ENCODE peak calls at places on chromosomes 11 and 22, in eight cellular contexts. One of them, this sample, is unnamed.

GRCh38 chr11:18471995-18472394 is 16.3 kb downstream of the LDHAL6A start:
- DNase-seq in fibroblast of lung: no peak
- DNase-seq in CD8-positive, alpha-beta T cell: no peak
- DNase-seq in anterior cingulate cortex: no peak
- DNase-seq in Peyer's patch: no peak
- DNase-seq in AG08396: no peak
- DNase-seq in NCI-H1092: no peak
- DNase-seq in HuH-7.5: no peak
- DNase-seq in this sample: no peak

GRCh38 chr22:33521879-33522665 is 398.2 kb downstream of the LARGE1 start:
- DNase-seq in fibroblast of lung: no peak
- DNase-seq in CD8-positive, alpha-beta T cell: no peak
- DNase-seq in anterior cingulate cortex: no peak
- DNase-seq in Peyer's patch: no peak
- DNase-seq in AG08396: no peak
- DNase-seq in NCI-H1092: no peak
- DNase-seq in HuH-7.5: no peak
- DNase-seq in this sample: no peak

GRCh38 chr22:26585104-26585790 is 4.7 kb downstream of the TPST2 start:
- DNase-seq in fibroblast of lung: peak; percentile 80
- DNase-seq in CD8-positive, alpha-beta T cell: no peak
- DNase-seq in anterior cingulate cortex: peak; percentile 6
- DNase-seq in Peyer's patch: no peak
- DNase-seq in AG08396: peak; percentile 63
- DNase-seq in NCI-H1092: no peak
- DNase-seq in HuH-7.5: no peak
- DNase-seq in this sample: no peak

GRCh38 chr22:47595122-47595521 is 832.7 kb downstream of the TBC1D22A start:
- DNase-seq in fibroblast of lung: no peak
- DNase-seq in CD8-positive, alpha-beta T cell: no peak
- DNase-seq in anterior cingulate cortex: no peak
- DNase-seq in Peyer's patch: no peak
- DNase-seq in AG08396: no peak
- DNase-seq in NCI-H1092: no peak
- DNase-seq in HuH-7.5: no peak
- DNase-seq in this sample: no peak

GRCh38 chr11:95904009-95904650 is 19.8 kb downstream of the MTMR2 start:
- DNase-seq in fibroblast of lung: no peak
- DNase-seq in CD8-positive, alpha-beta T cell: no peak
- DNase-seq in anterior cingulate cortex: no peak
- DNase-seq in Peyer's patch: no peak
- DNase-seq in AG08396: no peak
- DNase-seq in NCI-H1092: no peak
- DNase-seq in HuH-7.5: no peak
- DNase-seq in this sample: no peak

GRCh38 chr11:38446336-38446735 is 1848.3 kb upstream of the RAG2 start:
- DNase-seq in fibroblast of lung: no peak
- DNase-seq in CD8-positive, alpha-beta T cell: no peak
- DNase-seq in anterior cingulate cortex: no peak
- DNase-seq in Peyer's patch: no peak
- DNase-seq in AG08396: no peak
- DNase-seq in NCI-H1092: no peak
- DNase-seq in HuH-7.5: no peak
- DNase-seq in this sample: no peak

GRCh38 chr11:72058416-72059034 is 21.8 kb downstream of the NUMA1 start:
- DNase-seq in fibroblast of lung: peak; percentile 47
- DNase-seq in CD8-positive, alpha-beta T cell: no peak
- DNase-seq in anterior cingulate cortex: no peak
- DNase-seq in Peyer's patch: no peak
- DNase-seq in AG08396: no peak
- DNase-seq in NCI-H1092: no peak
- DNase-seq in HuH-7.5: no peak
- DNase-seq in this sample: no peak

GRCh38 chr22:19291218-19291579 is 320 bp downstream of the CLTCL1 start:
- DNase-seq in fibroblast of lung: no peak
- DNase-seq in CD8-positive, alpha-beta T cell: peak; percentile 4
- DNase-seq in anterior cingulate cortex: no peak
- DNase-seq in Peyer's patch: peak; percentile 63
- DNase-seq in AG08396: peak; percentile 50
- DNase-seq in NCI-H1092: no peak
- DNase-seq in HuH-7.5: no peak
- DNase-seq in this sample: no peak

GRCh38 chr11:35098850-35099249 is 40.1 kb upstream of the CD44 start:
- DNase-seq in fibroblast of lung: no peak
- DNase-seq in CD8-positive, alpha-beta T cell: no peak
- DNase-seq in anterior cingulate cortex: no peak
- DNase-seq in Peyer's patch: no peak
- DNase-seq in AG08396: no peak
- DNase-seq in NCI-H1092: no peak
- DNase-seq in HuH-7.5: no peak
- DNase-seq in this sample: no peak

GRCh38 chr11:123246749-123247497 is 51.9 kb upstream of the CLMP start:
- DNase-seq in fibroblast of lung: peak; percentile 85
- DNase-seq in CD8-positive, alpha-beta T cell: peak; percentile 68
- DNase-seq in anterior cingulate cortex: peak; percentile 79
- DNase-seq in Peyer's patch: peak; percentile 81
- DNase-seq in AG08396: peak; percentile 82
- DNase-seq in NCI-H1092: peak; percentile 75
- DNase-seq in HuH-7.5: peak; percentile 33
- DNase-seq in this sample: peak; percentile 84

GRCh38 chr22:37233751-37234631 is 10.1 kb downstream of the RAC2 start:
- DNase-seq in fibroblast of lung: no peak
- DNase-seq in CD8-positive, alpha-beta T cell: no peak
- DNase-seq in anterior cingulate cortex: no peak
- DNase-seq in Peyer's patch: no peak
- DNase-seq in AG08396: no peak
- DNase-seq in NCI-H1092: no peak
- DNase-seq in HuH-7.5: no peak
- DNase-seq in this sample: no peak

GRCh38 chr11:65065898-65066297 is 7.5 kb upstream of the NAALADL1 start:
- DNase-seq in fibroblast of lung: no peak
- DNase-seq in CD8-positive, alpha-beta T cell: no peak
- DNase-seq in anterior cingulate cortex: no peak
- DNase-seq in Peyer's patch: no peak
- DNase-seq in AG08396: no peak
- DNase-seq in NCI-H1092: no peak
- DNase-seq in HuH-7.5: no peak
- DNase-seq in this sample: no peak

GRCh38 chr11:130601141-130601540 is 152.7 kb downstream of the ADAMTS15 start:
- DNase-seq in fibroblast of lung: peak; percentile 93
- DNase-seq in CD8-positive, alpha-beta T cell: no peak
- DNase-seq in anterior cingulate cortex: peak; percentile 34
- DNase-seq in Peyer's patch: no peak
- DNase-seq in AG08396: peak; percentile 88
- DNase-seq in NCI-H1092: no peak
- DNase-seq in HuH-7.5: no peak
- DNase-seq in this sample: no peak

GRCh38 chr11:131157678-131158077 is 212.7 kb upstream of the NTM start:
- DNase-seq in fibroblast of lung: no peak
- DNase-seq in CD8-positive, alpha-beta T cell: no peak
- DNase-seq in anterior cingulate cortex: no peak
- DNase-seq in Peyer's patch: no peak
- DNase-seq in AG08396: no peak
- DNase-seq in NCI-H1092: no peak
- DNase-seq in HuH-7.5: no peak
- DNase-seq in this sample: no peak

GRCh38 chr22:45844949-45845613 is 131.9 kb downstream of the WNT7B start:
- DNase-seq in fibroblast of lung: no peak
- DNase-seq in CD8-positive, alpha-beta T cell: no peak
- DNase-seq in anterior cingulate cortex: peak; percentile 27
- DNase-seq in Peyer's patch: no peak
- DNase-seq in AG08396: no peak
- DNase-seq in NCI-H1092: no peak
- DNase-seq in HuH-7.5: no peak
- DNase-seq in this sample: no peak

GRCh38 chr22:49975543-49976389 is 15.2 kb downstream of the PIM3 start:
- DNase-seq in fibroblast of lung: no peak
- DNase-seq in CD8-positive, alpha-beta T cell: no peak
- DNase-seq in anterior cingulate cortex: no peak
- DNase-seq in Peyer's patch: peak; percentile 53
- DNase-seq in AG08396: no peak
- DNase-seq in NCI-H1092: no peak
- DNase-seq in HuH-7.5: no peak
- DNase-seq in this sample: no peak

GRCh38 chr11:131422491-131422890 is 52.1 kb downstream of the NTM start:
- DNase-seq in fibroblast of lung: no peak
- DNase-seq in CD8-positive, alpha-beta T cell: no peak
- DNase-seq in anterior cingulate cortex: no peak
- DNase-seq in Peyer's patch: no peak
- DNase-seq in AG08396: no peak
- DNase-seq in NCI-H1092: no peak
- DNase-seq in HuH-7.5: no peak
- DNase-seq in this sample: no peak

GRCh38 chr11:83014951-83015350 is 56.7 kb downstream of the RAB30 start:
- DNase-seq in fibroblast of lung: no peak
- DNase-seq in CD8-positive, alpha-beta T cell: no peak
- DNase-seq in anterior cingulate cortex: no peak
- DNase-seq in Peyer's patch: no peak
- DNase-seq in AG08396: no peak
- DNase-seq in NCI-H1092: no peak
- DNase-seq in HuH-7.5: no peak
- DNase-seq in this sample: no peak

GRCh38 chr11:33435201-33435600 is 178.0 kb downstream of the HIPK3 start:
- DNase-seq in fibroblast of lung: no peak
- DNase-seq in CD8-positive, alpha-beta T cell: no peak
- DNase-seq in anterior cingulate cortex: no peak
- DNase-seq in Peyer's patch: no peak
- DNase-seq in AG08396: no peak
- DNase-seq in NCI-H1092: no peak
- DNase-seq in HuH-7.5: no peak
- DNase-seq in this sample: no peak

GRCh38 chr11:77188912-77189491 is 61.0 kb downstream of the MYO7A start:
- DNase-seq in fibroblast of lung: no peak
- DNase-seq in CD8-positive, alpha-beta T cell: no peak
- DNase-seq in anterior cingulate cortex: no peak
- DNase-seq in Peyer's patch: peak; percentile 64
- DNase-seq in AG08396: no peak
- DNase-seq in NCI-H1092: no peak
- DNase-seq in HuH-7.5: no peak
- DNase-seq in this sample: no peak

GRCh38 chr22:38290347-38290746 is 17.5 kb upstream of the TMEM184B start:
- DNase-seq in fibroblast of lung: no peak
- DNase-seq in CD8-positive, alpha-beta T cell: no peak
- DNase-seq in anterior cingulate cortex: no peak
- DNase-seq in Peyer's patch: peak; percentile 61
- DNase-seq in AG08396: no peak
- DNase-seq in NCI-H1092: no peak
- DNase-seq in HuH-7.5: no peak
- DNase-seq in this sample: no peak

GRCh38 chr11:66035653-66036333 is 9.5 kb upstream of the CATSPER1 start:
- DNase-seq in fibroblast of lung: no peak
- DNase-seq in CD8-positive, alpha-beta T cell: no peak
- DNase-seq in anterior cingulate cortex: no peak
- DNase-seq in Peyer's patch: no peak
- DNase-seq in AG08396: no peak
- DNase-seq in NCI-H1092: no peak
- DNase-seq in HuH-7.5: no peak
- DNase-seq in this sample: no peak

GRCh38 chr11:46555269-46556054 is 38.4 kb downstream of the AMBRA1 start:
- DNase-seq in fibroblast of lung: peak; percentile 12
- DNase-seq in CD8-positive, alpha-beta T cell: no peak
- DNase-seq in anterior cingulate cortex: no peak
- DNase-seq in Peyer's patch: no peak
- DNase-seq in AG08396: no peak
- DNase-seq in NCI-H1092: no peak
- DNase-seq in HuH-7.5: no peak
- DNase-seq in this sample: no peak

GRCh38 chr11:77213029-77213579 is 85.1 kb downstream of the MYO7A start:
- DNase-seq in fibroblast of lung: no peak
- DNase-seq in CD8-positive, alpha-beta T cell: no peak
- DNase-seq in anterior cingulate cortex: no peak
- DNase-seq in Peyer's patch: no peak
- DNase-seq in AG08396: no peak
- DNase-seq in NCI-H1092: no peak
- DNase-seq in HuH-7.5: no peak
- DNase-seq in this sample: no peak

GRCh38 chr22:17769013-17769715 is 5.1 kb downstream of the BID start:
- DNase-seq in fibroblast of lung: no peak
- DNase-seq in CD8-positive, alpha-beta T cell: no peak
- DNase-seq in anterior cingulate cortex: no peak
- DNase-seq in Peyer's patch: peak; percentile 43
- DNase-seq in AG08396: no peak
- DNase-seq in NCI-H1092: no peak
- DNase-seq in HuH-7.5: no peak
- DNase-seq in this sample: no peak

GRCh38 chr11:133919330-133920108 is 37.2 kb downstream of the IGSF9B start:
- DNase-seq in fibroblast of lung: no peak
- DNase-seq in CD8-positive, alpha-beta T cell: no peak
- DNase-seq in anterior cingulate cortex: no peak
- DNase-seq in Peyer's patch: no peak
- DNase-seq in AG08396: no peak
- DNase-seq in NCI-H1092: no peak
- DNase-seq in HuH-7.5: no peak
- DNase-seq in this sample: no peak

GRCh38 chr11:73154178-73154577 is 12.1 kb upstream of the FCHSD2 start:
- DNase-seq in fibroblast of lung: no peak
- DNase-seq in CD8-positive, alpha-beta T cell: no peak
- DNase-seq in anterior cingulate cortex: peak; percentile 14
- DNase-seq in Peyer's patch: no peak
- DNase-seq in AG08396: no peak
- DNase-seq in NCI-H1092: no peak
- DNase-seq in HuH-7.5: no peak
- DNase-seq in this sample: no peak

GRCh38 chr11:64971421-64972233 is at the start of gene MAJIN:
- DNase-seq in fibroblast of lung: peak; percentile 69
- DNase-seq in CD8-positive, alpha-beta T cell: peak; percentile 65
- DNase-seq in anterior cingulate cortex: peak; percentile 65
- DNase-seq in Peyer's patch: peak; percentile 87
- DNase-seq in AG08396: peak; percentile 93
- DNase-seq in NCI-H1092: no peak
- DNase-seq in HuH-7.5: no peak
- DNase-seq in this sample: peak; percentile 89

GRCh38 chr11:14972581-14973490 is 685 bp upstream of the CALCA start:
- DNase-seq in fibroblast of lung: no peak
- DNase-seq in CD8-positive, alpha-beta T cell: no peak
- DNase-seq in anterior cingulate cortex: no peak
- DNase-seq in Peyer's patch: no peak
- DNase-seq in AG08396: no peak
- DNase-seq in NCI-H1092: peak; percentile 78
- DNase-seq in HuH-7.5: no peak
- DNase-seq in this sample: no peak

GRCh38 chr11:2982214-2982613 is 9.9 kb downstream of the NAP1L4 start:
- DNase-seq in fibroblast of lung: peak; percentile 21
- DNase-seq in CD8-positive, alpha-beta T cell: no peak
- DNase-seq in anterior cingulate cortex: no peak
- DNase-seq in Peyer's patch: no peak
- DNase-seq in AG08396: no peak
- DNase-seq in NCI-H1092: no peak
- DNase-seq in HuH-7.5: no peak
- DNase-seq in this sample: no peak

GRCh38 chr11:87394924-87395323 is 357.2 kb downstream of the TMEM135 start:
- DNase-seq in fibroblast of lung: no peak
- DNase-seq in CD8-positive, alpha-beta T cell: no peak
- DNase-seq in anterior cingulate cortex: no peak
- DNase-seq in Peyer's patch: no peak
- DNase-seq in AG08396: no peak
- DNase-seq in NCI-H1092: no peak
- DNase-seq in HuH-7.5: no peak
- DNase-seq in this sample: no peak

GRCh38 chr11:18844753-18845367 is 53.3 kb upstream of the PTPN5 start:
- DNase-seq in fibroblast of lung: peak; percentile 30
- DNase-seq in CD8-positive, alpha-beta T cell: no peak
- DNase-seq in anterior cingulate cortex: no peak
- DNase-seq in Peyer's patch: no peak
- DNase-seq in AG08396: peak; percentile 16
- DNase-seq in NCI-H1092: no peak
- DNase-seq in HuH-7.5: peak; percentile 10
- DNase-seq in this sample: no peak

GRCh38 chr11:22082788-22083187 is 110.1 kb upstream of the ANO5 start:
- DNase-seq in fibroblast of lung: no peak
- DNase-seq in CD8-positive, alpha-beta T cell: no peak
- DNase-seq in anterior cingulate cortex: no peak
- DNase-seq in Peyer's patch: no peak
- DNase-seq in AG08396: no peak
- DNase-seq in NCI-H1092: no peak
- DNase-seq in HuH-7.5: no peak
- DNase-seq in this sample: no peak

GRCh38 chr11:75582461-75582934 is 20.4 kb downstream of the SERPINH1 start:
- DNase-seq in fibroblast of lung: no peak
- DNase-seq in CD8-positive, alpha-beta T cell: no peak
- DNase-seq in anterior cingulate cortex: no peak
- DNase-seq in Peyer's patch: no peak
- DNase-seq in AG08396: no peak
- DNase-seq in NCI-H1092: no peak
- DNase-seq in HuH-7.5: no peak
- DNase-seq in this sample: no peak

This sample was measured in cerebellum.